ENCODE peak calls at places on chromosomes 5 and 9, in eight cellular contexts. K is GM23248, Q is RPMI7951, L is spleen, A is left ventricle myocardium superior, N is activated gamma-delta T cell treated with Interleukin-2 at 50 U/mL for 16 hours, I is hepatic stellate cell, W is AG10803. H is an unnamed sample.

GRCh38 chr9:22976454-22976853 is 529.8 kb downstream of the DMRTA1 start:
- DNase-seq in K (peak; percentile 77), Q (no peak), L (no peak), A (no peak), N (no peak), I (peak; percentile 10), W (peak; percentile 44), H (no peak)

GRCh38 chr5:87949665-87950640 is 318.7 kb downstream of the TMEM161B start:
- DNase-seq in K (no peak), Q (peak; percentile 0), L (no peak), A (no peak), N (no peak), I (no peak), W (no peak), H (no peak)

GRCh38 chr9:88947581-88948573 is 43.4 kb upstream of the S1PR3 start:
- DNase-seq in K (peak; percentile 58), Q (peak; percentile 51), L (no peak), A (no peak), N (no peak), I (no peak), W (peak; percentile 43), H (no peak)

GRCh38 chr9:257957-258356 is 43.3 kb downstream of the DOCK8 start:
- DNase-seq in K (no peak), Q (no peak), L (no peak), A (no peak), N (no peak), I (no peak), W (no peak), H (no peak)

GRCh38 chr5:132421442-132421841 is 51.9 kb downstream of the SLC22A5 start:
- DNase-seq in K (no peak), Q (no peak), L (no peak), A (no peak), N (no peak), I (no peak), W (no peak), H (no peak)

GRCh38 chr5:10768304-10768899 is 7.4 kb upstream of the DAP start:
- DNase-seq in K (no peak), Q (no peak), L (no peak), A (no peak), N (no peak), I (no peak), W (no peak), H (no peak)

GRCh38 chr5:168600409-168600808 is 21.2 kb upstream of the PANK3 start:
- DNase-seq in K (no peak), Q (peak; percentile 11), L (no peak), A (no peak), N (no peak), I (no peak), W (no peak), H (no peak)

GRCh38 chr9:136673970-136674785 is 11.5 kb downstream of the EGFL7 start:
- DNase-seq in K (no peak), Q (no peak), L (no peak), A (no peak), N (no peak), I (no peak), W (no peak), H (no peak)

GRCh38 chr5:72767289-72768010 is 49.0 kb upstream of the TNPO1 start:
- DNase-seq in K (peak; percentile 2), Q (peak; percentile 5), L (no peak), A (no peak), N (no peak), I (no peak), W (no peak), H (peak; percentile 15)

GRCh38 chr9:91186311-91187101 is 175.2 kb downstream of the AUH start:
- DNase-seq in K (peak; percentile 79), Q (peak; percentile 80), L (no peak), A (no peak), N (no peak), I (peak; percentile 42), W (no peak), H (no peak)

GRCh38 chr5:154603978-154604679 is 126.1 kb upstream of the HAND1 start:
- DNase-seq in K (peak; percentile 59), Q (peak; percentile 9), L (no peak), A (peak; percentile 60), N (no peak), I (peak; percentile 64), W (peak; percentile 28), H (no peak)